ENCODE peak calls at places on chromosomes 11 and 22, in seven cellular contexts. One of them, this sample, is unnamed.

GRCh38 chr22:30474683-30475424 is 3.0 kb upstream of the SEC14L3 start:
- DNase-seq in kidney: no peak
- DNase-seq in A549: no peak
- DNase-seq in PC-3: no peak
- DNase-seq in transverse colon: no peak
- DNase-seq in keratinocyte: no peak
- DNase-seq in DND-41: peak; percentile 27
- DNase-seq in this sample: no peak

GRCh38 chr11:128188346-128189115 is 398.8 kb downstream of the ETS1 start:
- DNase-seq in kidney: no peak
- DNase-seq in A549: no peak
- DNase-seq in PC-3: no peak
- DNase-seq in transverse colon: no peak
- DNase-seq in keratinocyte: no peak
- DNase-seq in DND-41: no peak
- DNase-seq in this sample: no peak

GRCh38 chr11:50187220-50187619 is 154.5 kb downstream of the OR4C45 start:
- DNase-seq in kidney: no peak
- DNase-seq in A549: no peak
- DNase-seq in PC-3: no peak
- DNase-seq in transverse colon: no peak
- DNase-seq in keratinocyte: no peak
- DNase-seq in DND-41: no peak
- DNase-seq in this sample: no peak

GRCh38 chr22:39178206-39179111 is 26.0 kb upstream of the CBX7 start:
- DNase-seq in kidney: no peak
- DNase-seq in A549: no peak
- DNase-seq in PC-3: peak; percentile 78
- DNase-seq in transverse colon: no peak
- DNase-seq in keratinocyte: no peak
- DNase-seq in DND-41: no peak
- DNase-seq in this sample: no peak

GRCh38 chr22:46800102-46800857 is 37.8 kb downstream of the TBC1D22A start:
- DNase-seq in kidney: peak; percentile 55
- DNase-seq in A549: no peak
- DNase-seq in PC-3: no peak
- DNase-seq in transverse colon: no peak
- DNase-seq in keratinocyte: no peak
- DNase-seq in DND-41: no peak
- DNase-seq in this sample: no peak

GRCh38 chr22:25051983-25052710 is 99.6 kb downstream of the KIAA1671 start:
- DNase-seq in kidney: no peak
- DNase-seq in A549: no peak
- DNase-seq in PC-3: no peak
- DNase-seq in transverse colon: peak; percentile 51
- DNase-seq in keratinocyte: no peak
- DNase-seq in DND-41: no peak
- DNase-seq in this sample: no peak

GRCh38 chr11:131025020-131025419 is 108.7 kb upstream of the SNX19 start:
- DNase-seq in kidney: no peak
- DNase-seq in A549: peak; percentile 5
- DNase-seq in PC-3: peak; percentile 74
- DNase-seq in transverse colon: no peak
- DNase-seq in keratinocyte: no peak
- DNase-seq in DND-41: no peak
- DNase-seq in this sample: peak; percentile 70

GRCh38 chr11:61155312-61155711 is 5.9 kb downstream of the VPS37C start:
- DNase-seq in kidney: no peak
- DNase-seq in A549: no peak
- DNase-seq in PC-3: no peak
- DNase-seq in transverse colon: no peak
- DNase-seq in keratinocyte: no peak
- DNase-seq in DND-41: no peak
- DNase-seq in this sample: no peak

GRCh38 chr11:441418-442274 is at the start of gene ANO9:
- DNase-seq in kidney: peak; percentile 85
- DNase-seq in A549: no peak
- DNase-seq in PC-3: peak; percentile 58
- DNase-seq in transverse colon: peak; percentile 87
- DNase-seq in keratinocyte: no peak
- DNase-seq in DND-41: no peak
- DNase-seq in this sample: peak; percentile 53

GRCh38 chr22:29351042-29351441 is 35.5 kb upstream of the RASL10A start:
- DNase-seq in kidney: no peak
- DNase-seq in A549: no peak
- DNase-seq in PC-3: no peak
- DNase-seq in transverse colon: peak; percentile 27
- DNase-seq in keratinocyte: no peak
- DNase-seq in DND-41: no peak
- DNase-seq in this sample: no peak

GRCh38 chr11:35424157-35424945 is 5.0 kb upstream of the SLC1A2 start:
- DNase-seq in kidney: no peak
- DNase-seq in A549: no peak
- DNase-seq in PC-3: no peak
- DNase-seq in transverse colon: no peak
- DNase-seq in keratinocyte: no peak
- DNase-seq in DND-41: no peak
- DNase-seq in this sample: no peak

GRCh38 chr22:41939981-41940852 is 6.7 kb downstream of the CENPM start:
- DNase-seq in kidney: peak; percentile 86
- DNase-seq in A549: no peak
- DNase-seq in PC-3: no peak
- DNase-seq in transverse colon: peak; percentile 94
- DNase-seq in keratinocyte: no peak
- DNase-seq in DND-41: no peak
- DNase-seq in this sample: peak; percentile 35

DNA sequence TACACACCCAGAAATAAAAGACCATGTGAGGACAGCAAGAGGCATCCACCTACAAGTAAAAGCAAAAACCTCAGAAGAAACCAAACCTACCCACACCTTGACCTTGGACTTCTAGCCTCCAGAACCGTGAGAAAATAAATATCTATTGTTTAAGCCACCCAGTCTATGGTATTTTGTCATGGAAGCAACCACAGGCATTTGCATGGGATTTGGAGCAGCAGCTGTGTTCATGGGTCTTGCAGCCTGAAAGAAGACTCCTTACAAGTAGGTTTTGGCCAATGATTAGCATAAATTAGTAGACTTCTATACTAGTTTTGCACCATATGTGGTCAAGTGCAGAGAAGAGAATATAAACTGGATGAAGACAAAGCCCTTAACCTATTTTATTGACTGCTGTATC is 27.9 kb downstream of the FSHB start:
- DNase-seq in kidney: no peak
- DNase-seq in A549: no peak
- DNase-seq in PC-3: no peak
- DNase-seq in transverse colon: no peak
- DNase-seq in keratinocyte: no peak
- DNase-seq in DND-41: no peak
- DNase-seq in this sample: no peak
- TF ChIP-seq CTCF in kidney: no peak
- TF ChIP-seq CTCF in A549: no peak
- TF ChIP-seq CTCF in PC-3: no peak
- TF ChIP-seq CTCF in transverse colon: no peak
- TF ChIP-seq CTCF in keratinocyte: no peak
- TF ChIP-seq CTCF in DND-41: no peak
- TF ChIP-seq CTCF in this sample: no peak

DNA sequence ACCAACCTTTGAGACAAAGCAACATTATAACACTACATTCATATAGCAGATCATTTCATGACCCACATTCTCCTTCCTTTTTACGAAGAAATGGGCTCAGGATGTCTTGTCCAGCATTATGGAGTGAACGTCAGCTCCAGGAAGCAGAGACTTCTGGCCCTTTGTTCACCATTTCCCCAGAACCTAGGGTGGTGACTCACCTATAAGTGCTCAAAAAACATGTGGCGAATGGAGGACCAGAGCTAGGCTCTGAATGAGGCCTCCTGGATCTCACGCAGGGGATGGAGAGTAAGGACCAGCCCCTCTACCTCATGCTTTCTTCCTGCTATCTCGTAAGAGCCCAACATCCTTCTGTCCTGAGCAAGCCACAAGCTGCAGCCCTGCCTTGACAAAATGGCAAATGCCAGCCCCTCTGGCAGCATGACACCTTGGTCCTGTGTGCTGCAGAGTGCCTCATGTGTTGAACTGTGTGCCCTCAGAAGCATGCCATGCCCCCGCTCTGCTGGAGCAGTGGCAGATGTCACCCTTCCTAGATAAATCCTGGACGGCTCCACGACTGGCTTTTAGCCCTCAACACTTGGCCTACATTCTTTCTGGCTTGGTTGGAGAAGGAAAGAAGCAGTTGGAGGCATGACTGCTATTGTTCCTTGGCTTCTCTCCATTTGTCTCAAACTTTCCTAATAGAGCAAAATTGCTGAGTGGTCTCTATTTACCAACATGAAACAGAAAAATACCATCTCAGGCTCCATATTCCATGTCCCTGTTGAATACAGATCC is 6.5 kb upstream of the ST3GAL4 start:
- DNase-seq in kidney: peak; percentile 57
- DNase-seq in A549: no peak
- DNase-seq in PC-3: no peak
- DNase-seq in transverse colon: no peak
- DNase-seq in keratinocyte: no peak
- DNase-seq in DND-41: no peak
- DNase-seq in this sample: peak; percentile 44
- H3K4me3 ChIP-seq in kidney: no peak overlapping the region
- H3K4me3 ChIP-seq in A549: no peak overlapping the region
- H3K4me3 ChIP-seq in PC-3: no peak overlapping the region
- H3K4me3 ChIP-seq in transverse colon: no peak overlapping the region
- H3K4me3 ChIP-seq in keratinocyte: no peak overlapping the region
- H3K4me3 ChIP-seq in DND-41: no peak overlapping the region
- H3K4me3 ChIP-seq in this sample: no peak overlapping the region

DNA sequence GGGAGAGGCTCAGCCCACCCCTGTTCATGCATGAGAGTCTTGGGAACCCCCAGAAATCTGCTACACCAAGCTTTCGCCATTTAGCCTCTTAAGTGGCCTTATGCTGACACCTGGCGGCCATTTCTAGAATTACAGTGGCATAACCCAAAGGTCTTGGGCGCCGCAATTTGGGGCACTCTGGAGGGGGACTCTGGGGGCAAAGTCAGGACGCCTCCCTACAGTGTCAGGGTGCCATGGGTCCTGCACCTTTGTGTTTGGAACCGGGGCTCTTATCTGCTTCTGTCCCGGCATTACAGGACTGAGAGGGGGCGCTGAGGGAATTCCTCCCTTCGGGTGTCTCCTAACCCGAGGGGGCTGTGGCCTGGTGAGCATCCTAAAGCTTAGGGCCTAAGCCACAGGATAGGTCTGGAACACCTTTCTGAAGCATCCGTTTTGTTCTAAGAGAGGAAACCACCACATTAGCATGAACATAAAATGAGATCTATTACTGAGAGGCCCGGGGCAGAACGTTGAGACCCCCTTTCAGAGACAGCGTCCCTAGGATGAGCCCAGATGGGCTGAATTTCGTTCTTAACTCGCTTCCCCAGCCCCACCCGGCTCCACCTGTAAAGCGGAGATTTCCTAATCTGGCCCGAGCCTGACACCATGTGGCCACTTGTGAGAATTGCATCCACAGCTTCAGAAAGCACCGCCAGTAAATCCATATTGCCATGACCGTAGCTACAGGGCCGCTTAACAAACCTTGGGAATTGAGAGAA is 9.3 kb downstream of the INS start:
- DNase-seq in kidney: no peak
- DNase-seq in A549: peak; percentile 90
- DNase-seq in PC-3: peak; percentile 85
- DNase-seq in transverse colon: peak; percentile 85
- DNase-seq in keratinocyte: no peak
- DNase-seq in DND-41: peak; percentile 80
- DNase-seq in this sample: peak; percentile 83
- TF ChIP-seq CTCF in kidney: peak; percentile 96
- TF ChIP-seq CTCF in A549: peak; percentile 64
- TF ChIP-seq CTCF in PC-3: peak; percentile 66
- TF ChIP-seq CTCF in transverse colon: peak; percentile 88
- TF ChIP-seq CTCF in keratinocyte: peak; percentile 69
- TF ChIP-seq CTCF in DND-41: peak; percentile 90
- TF ChIP-seq CTCF in this sample: peak; percentile 83

GRCh38 chr11:12171921-12172320 is 61.5 kb downstream of the MICAL2 start:
- DNase-seq in kidney: no peak
- DNase-seq in A549: no peak
- DNase-seq in PC-3: no peak
- DNase-seq in transverse colon: no peak
- DNase-seq in keratinocyte: no peak
- DNase-seq in DND-41: no peak
- DNase-seq in this sample: no peak

GRCh38 chr11:12175694-12176241 is 65.4 kb downstream of the MICAL2 start:
- DNase-seq in kidney: no peak
- DNase-seq in A549: peak; percentile 66
- DNase-seq in PC-3: peak; percentile 91
- DNase-seq in transverse colon: no peak
- DNase-seq in keratinocyte: peak; percentile 82
- DNase-seq in DND-41: no peak
- DNase-seq in this sample: peak; percentile 97

GRCh38 chr11:12172493-12173013 is 62.2 kb downstream of the MICAL2 start:
- DNase-seq in kidney: no peak
- DNase-seq in A549: no peak
- DNase-seq in PC-3: no peak
- DNase-seq in transverse colon: peak; percentile 36
- DNase-seq in keratinocyte: no peak
- DNase-seq in DND-41: no peak
- DNase-seq in this sample: no peak

GRCh38 chr11:12173111-12173510 is 62.7 kb downstream of the MICAL2 start:
- DNase-seq in kidney: no peak
- DNase-seq in A549: no peak
- DNase-seq in PC-3: no peak
- DNase-seq in transverse colon: no peak
- DNase-seq in keratinocyte: no peak
- DNase-seq in DND-41: no peak
- DNase-seq in this sample: no peak

DNA sequence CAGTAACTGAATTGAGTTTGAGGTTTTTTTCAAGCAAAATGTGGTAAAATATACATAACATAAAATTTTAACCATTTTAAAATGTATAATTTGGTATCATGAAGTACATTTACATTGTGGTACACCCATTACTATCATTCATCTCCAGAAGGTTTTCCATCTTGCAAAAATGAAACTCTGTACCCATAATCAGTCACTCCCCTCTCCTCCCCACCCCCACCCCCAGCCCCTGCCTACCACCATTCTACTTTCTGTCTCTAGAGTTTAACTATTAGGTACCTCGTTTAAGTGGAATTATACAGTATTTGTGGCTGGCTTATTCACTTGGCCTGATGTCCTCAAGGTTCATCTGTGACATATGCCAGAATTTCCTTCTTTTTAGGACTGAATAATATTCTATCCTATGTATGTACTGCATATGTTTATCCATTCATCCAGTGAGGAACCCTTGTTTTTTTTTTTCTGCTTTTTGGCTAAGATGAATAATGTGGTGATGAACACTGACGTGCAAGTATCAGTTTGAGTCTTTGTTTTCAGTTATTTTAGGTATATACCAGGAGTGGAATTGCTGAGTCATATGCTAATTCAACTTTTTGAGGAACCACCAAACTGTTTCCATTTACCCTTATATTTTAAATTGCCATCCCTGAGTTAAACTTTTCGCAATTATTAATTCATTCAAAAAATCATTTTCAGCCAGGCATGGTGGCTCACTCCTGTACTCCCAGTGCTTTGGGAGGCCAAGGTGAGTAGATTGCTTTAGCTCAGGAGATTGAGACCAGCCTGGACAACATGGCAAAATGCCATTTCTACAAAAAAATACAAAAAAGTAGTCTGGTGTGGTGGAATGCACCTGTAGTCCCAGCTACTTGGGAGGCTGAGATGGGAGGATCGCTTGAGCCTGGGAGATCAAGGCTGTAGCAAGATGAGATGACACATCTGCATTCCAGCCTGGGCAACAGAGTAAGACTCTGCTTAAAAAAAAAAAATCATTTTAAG is 64.1 kb downstream of the MICAL2 start:
- DNase-seq in kidney: no peak
- DNase-seq in A549: no peak
- DNase-seq in PC-3: peak; percentile 66
- DNase-seq in transverse colon: no peak
- DNase-seq in keratinocyte: no peak
- DNase-seq in DND-41: no peak
- DNase-seq in this sample: peak; percentile 78
- H3K4me3 ChIP-seq in kidney: no peak overlapping the region
- H3K4me3 ChIP-seq in A549: no peak overlapping the region
- H3K4me3 ChIP-seq in PC-3: no peak overlapping the region
- H3K4me3 ChIP-seq in transverse colon: no peak overlapping the region
- H3K4me3 ChIP-seq in keratinocyte: no peak overlapping the region
- H3K4me3 ChIP-seq in DND-41: no peak overlapping the region
- H3K4me3 ChIP-seq in this sample: no peak overlapping the region